ENCODE peak calls at places on chromosomes 6 and 20, in four cellular contexts. W is HT1080; D is stimulated activated CD8-positive, alpha-beta memory T cell treated with anti-CD3 and anti-CD28 coated beads, Interleukin-12 subunit alpha, Interleukin-12 subunit beta, amount 100 ng/mL, for 1 hour; M is amniotic stem cell. H is an unnamed sample.

GRCh38 chr6:97469451-97469850 is 186.4 kb upstream of the MMS22L start:
- DNase-seq in W (no peak), M (no peak), D (no peak), H (no peak)

GRCh38 chr6:113888493-113888892 is 31.3 kb downstream of the MARCKS start:
- DNase-seq in M (no peak), W (no peak), D (no peak), H (peak)

GRCh38 chr20:48733296-48733790 is 94.5 kb downstream of the PREX1 start:
- DNase-seq in W (peak), M (no peak), D (no peak), H (no peak)

GRCh38 chr6:39079197-39079596 is 30.6 kb downstream of the GLP1R start:
- DNase-seq in W (no peak), M (no peak), D (no peak), H (no peak)

GRCh38 chr20:48706710-48707339 is 121.0 kb downstream of the PREX1 start:
- DNase-seq in D (no peak), W (no peak), M (no peak), H (no peak)

GRCh38 chr20:40992349-40993113 is 36.1 kb upstream of the TOP1 start:
- DNase-seq in M (no peak), D (no peak), W (no peak), H (no peak)

GRCh38 chr20:61434361-61434781 is 182.3 kb downstream of the CDH4 start:
- DNase-seq in M (no peak), D (no peak), W (no peak), H (no peak)

GRCh38 chr6:125585470-125585869 is 164.0 kb upstream of the HEY2 start:
- DNase-seq in W (no peak), D (no peak), M (no peak), H (no peak)

GRCh38 chr6:118856301-118856700 is 37.7 kb upstream of the ASF1A start:
- DNase-seq in D (no peak), W (no peak), M (no peak), H (no peak)

GRCh38 chr20:52748235-52748950 is 223.8 kb upstream of the TSHZ2 start:
- DNase-seq in D (no peak), W (no peak), M (no peak), H (no peak)

GRCh38 chr6:137092018-137092417 is 47.3 kb upstream of the IL20RA start:
- DNase-seq in W (no peak), M (no peak), D (no peak), H (no peak)

GRCh38 chr6:50236164-50236563 is 186.4 kb upstream of the DEFB112 start:
- DNase-seq in D (no peak), W (peak), M (no peak), H (no peak)

GRCh38 chr6:42301986-42302385 is 84.3 kb upstream of the MRPS10 start:
- DNase-seq in M (no peak), D (no peak), W (no peak), H (no peak)

GRCh38 chr20:63594043-63594561 is 20.1 kb upstream of the HELZ2 start:
- DNase-seq in D (no peak), W (peak), M (no peak), H (no peak)

GRCh38 chr6:12420626-12421025 is 130.5 kb downstream of the EDN1 start:
- DNase-seq in W (peak), M (no peak), D (no peak), H (no peak)